ENCODE peak calls at places on chromosomes 12 and 14, in four cellular contexts. V is transverse colon; W is activated naive CD8-positive, alpha-beta T cell treated with anti-CD3 and anti-CD28 coated beads, Interleukin-2, amount 50 U/mL, for 24 hours; K is CD8-positive, alpha-beta memory T cell. S is an unnamed sample.

GRCh38 chr14:39722547-39723273 is 290.5 kb upstream of the FBXO33 start:
- DNase-seq in V (no peak), W (no peak), K (no peak), S (no peak)

GRCh38 chr14:70845601-70846000 is 36.3 kb upstream of the MAP3K9 start:
- DNase-seq in V (no peak), W (no peak), K (no peak), S (no peak)

GRCh38 chr14:34628681-34629135 is 1.2 kb downstream of the SNX6 start:
- DNase-seq in V (peak), W (peak), K (peak), S (peak)

GRCh38 chr14:61380984-61381383 is 59.6 kb downstream of the PRKCH start:
- DNase-seq in V (no peak), W (no peak), K (no peak), S (no peak)

GRCh38 chr14:74648643-74649042 is 36.6 kb upstream of the LTBP2 start:
- DNase-seq in V (no peak), W (no peak), K (no peak), S (no peak)

GRCh38 chr12:100611031-100611430 is 37.5 kb downstream of the GAS2L3 start:
- DNase-seq in V (no peak), W (no peak), K (no peak), S (no peak)

GRCh38 chr12:118059645-118060275 is 1.2 kb downstream of the WSB2 start:
- DNase-seq in V (no peak), W (no peak), K (no peak), S (no peak)

GRCh38 chr12:52878507-52879393 is 26.1 kb downstream of the KRT8 start:
- DNase-seq in V (no peak), W (no peak), K (no peak), S (no peak)

GRCh38 chr12:4114986-4115385 is 158.6 kb upstream of the CCND2 start:
- DNase-seq in V (no peak), W (peak), K (peak), S (no peak)

GRCh38 chr14:45227566-45227965 is 25.4 kb downstream of the MIS18BP1 start:
- DNase-seq in V (no peak), W (no peak), K (no peak), S (no peak)

GRCh38 chr12:58882796-58883195 is 37.5 kb downstream of the LRIG3 start:
- DNase-seq in V (no peak), W (no peak), K (no peak), S (no peak)

GRCh38 chr12:31323466-31324115 is 2.4 kb downstream of the SINHCAF start:
- DNase-seq in V (peak), W (peak), K (peak), S (peak)

GRCh38 chr14:39396448-39396847 is 35.8 kb downstream of the FBXO33 start:
- DNase-seq in V (no peak), W (no peak), K (no peak), S (no peak)

GRCh38 chr12:102052192-102053061 is 9.4 kb downstream of the WASHC3 start:
- DNase-seq in V (no peak), W (no peak), K (no peak), S (no peak)

GRCh38 chr12:120835304-120835612 is 68.9 kb downstream of the SPPL3 start:
- DNase-seq in V (no peak), W (no peak), K (no peak), S (no peak)

GRCh38 chr14:30607156-30607780 is 14.9 kb upstream of the SCFD1 start:
- DNase-seq in V (no peak), W (no peak), K (no peak), S (no peak)